ENCODE peak calls at places on chromosome 22, in eight cellular contexts. O is GM12865, I is colonic mucosa, E is NCI-H510A treated with DMSO at 0.1 percent for 48 hours, N is chondrocyte, A is activated B cell treated with CpG ODN at 0.5 μM for 24 hours, U is NCI-H460, K is right cardiac atrium. H is an unnamed sample.

GRCh38 chr22:44273175-44273574 is 39.6 kb downstream of the SHISAL1 start:
- DNase-seq in N (no peak), U (no peak), I (no peak), K (no peak), A (no peak), O (no peak), E (no peak), H (no peak)

GRCh38 chr22:42366815-42367581 is 65.2 kb downstream of the NFAM1 start:
- DNase-seq in A (no peak), E (no peak), N (no peak), O (no peak), I (no peak), K (peak), U (no peak), H (no peak)

GRCh38 chr22:32199961-32200360 is 4.9 kb downstream of the RFPL2 start:
- DNase-seq in O (no peak), U (no peak), K (no peak), A (no peak), I (no peak), N (no peak), E (no peak), H (no peak)

GRCh38 chr22:45754822-45755221 is 83.2 kb downstream of the ATXN10 start:
- DNase-seq in N (no peak), O (no peak), K (peak), A (no peak), E (no peak), I (no peak), U (no peak), H (no peak)

GRCh38 chr22:44574057-44574456 is 76.0 kb upstream of the RTL6 start:
- DNase-seq in K (peak), A (no peak), E (no peak), O (no peak), N (no peak), I (no peak), U (peak), H (no peak)

GRCh38 chr22:30444632-30445437 is 19.3 kb downstream of the MTFP1 start:
- DNase-seq in N (no peak), K (no peak), O (peak), A (no peak), E (peak), U (peak), I (peak), H (no peak)

GRCh38 chr22:30193031-30193794 is 53.3 kb downstream of the LIF start:
- DNase-seq in E (no peak), N (no peak), I (peak), O (no peak), K (no peak), U (no peak), A (no peak), H (no peak)

GRCh38 chr22:39498802-39499201 is 3.3 kb upstream of the MIEF1 start:
- DNase-seq in N (no peak), A (no peak), U (no peak), K (no peak), O (no peak), E (no peak), I (no peak), H (no peak)

GRCh38 chr22:45968751-45969413 is 8.1 kb downstream of the WNT7B start:
- DNase-seq in K (no peak), I (no peak), A (no peak), O (no peak), U (no peak), N (no peak), E (no peak), H (no peak)

GRCh38 chr22:27654536-27655445 is 146.8 kb downstream of the MN1 start:
- DNase-seq in I (no peak), N (no peak), O (no peak), E (no peak), K (no peak), U (no peak), A (no peak), H (no peak)

GRCh38 chr22:28711820-28712777 is 29.5 kb downstream of the CHEK2 start:
- DNase-seq in A (no peak), N (no peak), I (no peak), U (peak), E (no peak), O (no peak), K (no peak), H (no peak)

GRCh38 chr22:45105281-45105700 is 58.4 kb upstream of the NUP50 start:
- DNase-seq in K (no peak), N (no peak), A (no peak), O (no peak), I (no peak), U (no peak), E (peak), H (peak)

GRCh38 chr22:44676441-44677298 is 25.3 kb upstream of the PRR5 start:
- DNase-seq in U (peak), N (peak), E (no peak), I (peak), O (no peak), K (peak), A (no peak), H (no peak)

H was measured in DMS79 treated with DMSO at 0.1 percent for 48 hours.